ENCODE peak calls at places on chromosome 13, in eight cellular contexts. H, Y, B, K, M, C, X and P are unnamed samples.

GRCh38 chr13:95195146-95195545 is 106.1 kb downstream of the ABCC4 start:
- DNase-seq in H (no peak), Y (no peak), B (no peak), K (no peak), M (no peak), C (peak; percentile 45), X (no peak), P (no peak)

GRCh38 chr13:36332986-36333385 is 13.2 kb downstream of the SPART start:
- DNase-seq in H (peak; percentile 49), Y (peak; percentile 57), B (no peak), K (no peak), M (no peak), C (no peak), X (no peak), P (peak; percentile 50)

GRCh38 chr13:98653471-98653985 is 76.6 kb upstream of the STK24 start:
- DNase-seq in H (peak; percentile 54), Y (peak; percentile 76), B (peak; percentile 89), K (peak; percentile 63), M (peak; percentile 64), C (peak; percentile 57), X (peak; percentile 66), P (peak; percentile 66)

GRCh38 chr13:64457976-64458375 is 2772.2 kb downstream of the PCDH9 start:
- DNase-seq in H (no peak), Y (peak; percentile 23), B (no peak), K (no peak), M (no peak), C (no peak), X (no peak), P (no peak)

GRCh38 chr13:66405908-66406802 is 824.0 kb downstream of the PCDH9 start:
- DNase-seq in H (no peak), Y (peak; percentile 86), B (no peak), K (no peak), M (no peak), C (no peak), X (no peak), P (peak; percentile 0)

GRCh38 chr13:110382229-110382628 is 75.1 kb downstream of the COL4A2 start:
- DNase-seq in H (peak; percentile 72), Y (peak; percentile 87), B (no peak), K (no peak), M (no peak), C (no peak), X (no peak), P (peak; percentile 74)

GRCh38 chr13:95643814-95644598 is 500 bp downstream of the DZIP1 start:
- DNase-seq in H (peak; percentile 40), Y (peak; percentile 60), B (no peak), K (peak; percentile 23), M (no peak), C (no peak), X (peak; percentile 7), P (peak; percentile 36)

GRCh38 chr13:99198630-99199029 is 2.0 kb upstream of the UBAC2 start:
- DNase-seq in H (no peak), Y (no peak), B (no peak), K (no peak), M (no peak), C (no peak), X (no peak), P (no peak)

GRCh38 chr13:25973576-25973975 is 78.2 kb downstream of the SHISA2 start:
- DNase-seq in H (no peak), Y (no peak), B (no peak), K (no peak), M (no peak), C (no peak), X (no peak), P (no peak)

GRCh38 chr13:85828094-85828684 is 29.0 kb upstream of the SLITRK6 start:
- DNase-seq in H (no peak), Y (peak; percentile 25), B (no peak), K (no peak), M (no peak), C (peak; percentile 23), X (no peak), P (peak; percentile 3)